ENCODE peak calls at places on chromosome 9, in seven cellular contexts. M is astrocyte of the cerebellum, P is cardiac fibroblast, O is cardiac muscle cell, T is fibroblast of villous mesenchyme, Q is thyroid gland, L is tibial artery. W is an unnamed sample.

GRCh38 chr9:119117409-119117808 is 251.8 kb downstream of the BRINP1 start:
- DNase-seq in T (no peak), P (no peak), L (no peak), O (no peak), Q (no peak), M (no peak), W (no peak)

GRCh38 chr9:5557606-5558587 is 47.6 kb downstream of the PDCD1LG2 start:
- DNase-seq in T (no peak), L (peak), Q (no peak), O (no peak), P (peak), M (no peak), W (no peak)

GRCh38 chr9:20646656-20647055 is 24.4 kb upstream of the MLLT3 start:
- DNase-seq in T (no peak), L (no peak), O (peak), P (no peak), Q (no peak), M (no peak), W (no peak)

GRCh38 chr9:106953166-106953565 is 90.2 kb downstream of the ZNF462 start:
- DNase-seq in L (no peak), O (no peak), T (peak), P (peak), Q (no peak), M (no peak), W (no peak)

GRCh38 chr9:120609636-120610035 is 29.7 kb upstream of the CDK5RAP2 start:
- DNase-seq in M (no peak), Q (no peak), O (no peak), P (peak), L (no peak), T (no peak), W (no peak)

GRCh38 chr9:121698627-121699270 is 47.3 kb downstream of the DAB2IP start:
- DNase-seq in T (no peak), M (no peak), P (no peak), Q (peak), L (no peak), O (peak), W (no peak)

GRCh38 chr9:88950341-88951141 is 40.7 kb upstream of the S1PR3 start:
- DNase-seq in M (no peak), T (peak), P (peak), L (no peak), Q (no peak), O (peak), W (peak)

GRCh38 chr9:74951107-74951720 is 1.5 kb downstream of the C9orf40 start:
- DNase-seq in Q (no peak), L (no peak), T (no peak), M (no peak), O (no peak), P (no peak), W (no peak)

GRCh38 chr9:108142504-108143201 is 653.1 kb upstream of the KLF4 start:
- DNase-seq in P (peak), M (peak), Q (peak), T (peak), O (peak), L (peak), W (peak)

GRCh38 chr9:121292801-121293241 is 24.9 kb downstream of the GSN start:
- DNase-seq in O (no peak), Q (no peak), M (no peak), T (no peak), L (no peak), P (no peak), W (no peak)

GRCh38 chr9:123957168-123957721 is 27.3 kb upstream of the DENND1A start:
- DNase-seq in M (no peak), P (no peak), Q (no peak), T (no peak), L (no peak), O (no peak), W (no peak)

GRCh38 chr9:121675969-121676822 is 24.8 kb downstream of the DAB2IP start:
- DNase-seq in T (no peak), O (peak), P (no peak), L (no peak), Q (peak), M (no peak), W (no peak)

GRCh38 chr9:34072868-34073590 is 24.3 kb upstream of the UBAP2 start:
- DNase-seq in T (peak), L (no peak), O (no peak), M (peak), Q (peak), P (peak), W (peak)

GRCh38 chr9:134858051-134858841 is 22.4 kb upstream of the FCN2 start:
- DNase-seq in L (peak), O (no peak), M (peak), T (no peak), P (peak), Q (peak), W (no peak)

GRCh38 chr9:106405871-106406435 is 457.0 kb upstream of the ZNF462 start:
- DNase-seq in Q (no peak), P (peak), M (no peak), O (no peak), L (no peak), T (no peak), W (no peak)

GRCh38 chr9:107007361-107007760 is 144.4 kb downstream of the ZNF462 start:
- DNase-seq in M (no peak), P (no peak), T (no peak), L (no peak), Q (no peak), O (no peak), W (no peak)

GRCh38 chr9:92877531-92878430 is at the start of gene ZNF484:
- DNase-seq in M (peak), O (peak), L (peak), T (peak), Q (peak), P (peak), W (peak)
- H3K4me3 ChIP-seq in M (peak), O (peak), L (peak), T (peak), Q (peak), P (peak), W (peak)

GRCh38 chr9:35510745-35511428 is 21.0 kb downstream of the RUSC2 start:
- DNase-seq in L (peak), O (no peak), T (peak), M (peak), P (peak), Q (peak), W (peak)
- TF ChIP-seq CTCF in L (peak), O (peak), T (peak), M (no peak), P (peak), Q (peak), W (peak)

GRCh38 chr9:98728500-98728899 is 19.8 kb upstream of the GABBR2 start:
- DNase-seq in Q (no peak), O (no peak), M (no peak), T (no peak), P (no peak), L (no peak), W (no peak)
- H3K4me3 ChIP-seq in Q (no peak), O (no peak), M (no peak), T (no peak), P (no peak), L (no peak), W (no peak)

GRCh38 chr9:133768371-133768858 is 30.3 kb upstream of the SARDH start:
- DNase-seq in M (no peak), T (no peak), P (no peak), O (no peak), Q (peak), L (no peak), W (no peak)

GRCh38 chr9:133767625-133768024 is 29.5 kb upstream of the SARDH start:
- DNase-seq in Q (no peak), M (no peak), L (no peak), P (no peak), O (no peak), T (no peak), W (no peak)

GRCh38 chr9:133769511-133770075 is 31.4 kb upstream of the SARDH start:
- DNase-seq in M (no peak), L (no peak), T (no peak), P (no peak), O (no peak), Q (peak), W (no peak)

GRCh38 chr9:133770076-133770777 is 32.1 kb upstream of the SARDH start:
- DNase-seq in M (no peak), Q (peak), T (no peak), L (no peak), P (no peak), O (no peak), W (no peak)

DNA sequence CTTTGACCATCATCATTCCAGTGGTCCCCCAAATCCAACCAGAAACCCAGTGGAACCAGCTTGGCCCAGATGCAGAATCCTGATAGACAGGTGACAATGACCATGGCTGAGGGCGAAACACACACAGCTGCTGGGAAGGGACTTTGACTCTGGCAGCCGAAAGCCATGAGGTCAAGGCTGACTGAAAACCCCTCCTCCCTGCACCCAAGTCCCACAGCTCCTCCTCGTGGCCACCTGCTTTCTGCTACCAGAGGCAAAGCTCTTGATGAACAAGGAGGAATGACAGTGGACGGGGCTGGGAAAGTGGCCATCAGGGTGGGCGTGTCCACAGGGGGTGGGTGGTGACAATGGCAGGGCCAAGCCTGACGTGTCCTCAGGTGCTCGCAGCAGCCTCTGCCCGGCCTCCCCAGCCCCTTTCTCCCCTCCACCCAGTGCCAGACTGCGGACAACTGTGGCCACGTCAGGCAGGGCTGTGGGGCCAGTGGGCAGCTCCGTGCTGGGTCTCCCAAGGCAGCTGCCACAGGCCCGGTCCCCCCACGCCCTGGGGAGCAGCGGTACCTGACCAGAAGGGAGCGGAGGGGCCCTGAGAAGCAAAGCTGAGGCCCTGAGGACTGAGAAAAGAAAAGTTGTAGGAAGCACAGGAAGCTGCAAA is 30.8 kb upstream of the SARDH start:
- DNase-seq in L (no peak), O (peak), M (no peak), T (no peak), Q (peak), P (no peak), W (no peak)
- TF ChIP-seq CTCF in L (no peak), O (peak), M (no peak), T (no peak), Q (peak), P (peak), W (no peak)

DNA sequence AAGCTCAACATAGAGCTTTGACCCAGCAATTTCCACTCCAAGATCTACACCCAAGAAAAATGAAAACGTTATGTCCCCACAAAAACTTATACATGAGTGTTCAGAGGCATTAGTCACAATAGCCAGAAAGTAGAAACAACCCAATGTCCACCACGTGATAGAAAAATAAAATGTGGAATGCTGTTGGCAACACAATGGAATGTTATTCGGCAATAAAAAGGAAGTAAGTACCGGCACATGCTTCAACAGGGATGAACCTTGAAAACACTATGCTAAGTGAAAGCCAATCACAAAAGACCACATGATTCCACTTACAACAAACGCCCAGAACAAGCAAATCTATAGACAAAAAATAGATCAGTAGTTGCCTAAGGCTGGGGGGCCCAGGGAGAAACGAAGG is 6.0 kb downstream of the UBQLN1 start:
- DNase-seq in T (peak), L (no peak), P (peak), O (no peak), M (peak), Q (no peak), W (peak)
- H3K4me3 ChIP-seq in T (peak), L (no peak), P (no peak), O (no peak), M (no peak), Q (no peak), W (no peak)

DNA sequence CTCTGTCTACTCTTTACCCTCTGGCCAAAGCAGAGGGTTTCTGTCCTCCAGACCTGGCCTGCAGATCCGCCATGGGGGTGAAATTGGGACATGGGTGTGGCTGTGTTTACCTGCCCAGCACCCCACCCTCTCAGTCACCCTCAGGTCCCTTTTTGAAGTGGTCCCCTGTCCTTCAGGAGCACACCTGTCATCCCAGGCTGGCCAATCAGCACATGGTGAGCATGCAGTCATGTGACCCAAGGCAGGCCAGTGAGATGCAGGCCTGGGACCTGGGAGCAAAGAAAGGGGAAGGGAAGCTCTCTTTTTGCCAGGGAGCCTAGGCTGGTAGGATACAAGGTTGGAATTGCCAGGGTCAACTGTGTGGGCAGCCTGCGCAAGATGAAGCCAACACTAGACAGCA is 28.3 kb upstream of the IER5L start:
- DNase-seq in O (no peak), M (no peak), P (no peak), Q (no peak), L (no peak), T (no peak), W (no peak)
- TF ChIP-seq CTCF in O (no peak), M (no peak), P (no peak), Q (no peak), L (no peak), T (no peak), W (no peak)

W was measured in AG09309.